ENCODE peak calls at places on chromosomes 16 and 17, in six cellular contexts. One of them, this sample, is unnamed.

GRCh38 chr17:17078832-17079231 is 36.6 kb downstream of the MPRIP start:
- DNase-seq in stomach: no peak
- DNase-seq in IMR-90: no peak
- DNase-seq in HepG2: no peak
- DNase-seq in body of pancreas: peak; percentile 4
- DNase-seq in esophagus muscularis mucosa: no peak
- DNase-seq in this sample: peak; percentile 76

GRCh38 chr16:11439216-11439615 is 94.0 kb downstream of the RMI2 start:
- DNase-seq in body of pancreas: no peak
- DNase-seq in stomach: no peak
- DNase-seq in HepG2: no peak
- DNase-seq in esophagus muscularis mucosa: no peak
- DNase-seq in IMR-90: no peak
- DNase-seq in this sample: no peak

GRCh38 chr17:38457577-38458371 is 29.5 kb downstream of the ARHGAP23 start:
- DNase-seq in IMR-90: no peak
- DNase-seq in stomach: no peak
- DNase-seq in body of pancreas: no peak
- DNase-seq in HepG2: no peak
- DNase-seq in esophagus muscularis mucosa: no peak
- DNase-seq in this sample: no peak

GRCh38 chr16:31700200-31700529 is 172.5 kb downstream of the AHSP start:
- DNase-seq in stomach: no peak
- DNase-seq in IMR-90: no peak
- DNase-seq in body of pancreas: no peak
- DNase-seq in esophagus muscularis mucosa: no peak
- DNase-seq in HepG2: no peak
- DNase-seq in this sample: no peak

GRCh38 chr16:35184356-35184870 is 1725.0 kb downstream of the TP53TG3F start:
- DNase-seq in HepG2: no peak
- DNase-seq in body of pancreas: no peak
- DNase-seq in esophagus muscularis mucosa: peak; percentile 62
- DNase-seq in IMR-90: no peak
- DNase-seq in stomach: no peak
- DNase-seq in this sample: no peak

GRCh38 chr17:2197271-2197670 is 106.3 kb downstream of the SMG6 start:
- DNase-seq in HepG2: no peak
- DNase-seq in body of pancreas: no peak
- DNase-seq in esophagus muscularis mucosa: no peak
- DNase-seq in stomach: no peak
- DNase-seq in IMR-90: no peak
- DNase-seq in this sample: no peak

GRCh38 chr17:61139219-61139618 is 260.4 kb upstream of the TBX2 start:
- DNase-seq in HepG2: no peak
- DNase-seq in IMR-90: peak; percentile 88
- DNase-seq in esophagus muscularis mucosa: no peak
- DNase-seq in stomach: peak; percentile 43
- DNase-seq in body of pancreas: peak; percentile 6
- DNase-seq in this sample: no peak

GRCh38 chr17:57622886-57623433 is 122.1 kb downstream of the CCDC182 start:
- DNase-seq in body of pancreas: no peak
- DNase-seq in HepG2: peak; percentile 43
- DNase-seq in IMR-90: peak; percentile 85
- DNase-seq in stomach: no peak
- DNase-seq in esophagus muscularis mucosa: no peak
- DNase-seq in this sample: no peak

GRCh38 chr17:19004601-19005441 is at the start of gene FAM83G:
- DNase-seq in HepG2: peak; percentile 69
- DNase-seq in esophagus muscularis mucosa: no peak
- DNase-seq in IMR-90: peak; percentile 71
- DNase-seq in body of pancreas: peak; percentile 93
- DNase-seq in stomach: peak; percentile 89
- DNase-seq in this sample: peak; percentile 68

GRCh38 chr16:87330257-87330624 is 13.0 kb upstream of the C16orf95 start:
- DNase-seq in esophagus muscularis mucosa: no peak
- DNase-seq in stomach: no peak
- DNase-seq in HepG2: no peak
- DNase-seq in IMR-90: no peak
- DNase-seq in body of pancreas: no peak
- DNase-seq in this sample: no peak

GRCh38 chr16:82063456-82064082 is 28.5 kb downstream of the HSD17B2 start:
- DNase-seq in HepG2: peak; percentile 61
- DNase-seq in body of pancreas: no peak
- DNase-seq in IMR-90: no peak
- DNase-seq in stomach: no peak
- DNase-seq in esophagus muscularis mucosa: no peak
- DNase-seq in this sample: peak; percentile 54

GRCh38 chr17:30332057-30332542 is 1.8 kb downstream of the TMIGD1 start:
- DNase-seq in stomach: no peak
- DNase-seq in IMR-90: peak; percentile 92
- DNase-seq in esophagus muscularis mucosa: no peak
- DNase-seq in HepG2: peak; percentile 88
- DNase-seq in body of pancreas: no peak
- DNase-seq in this sample: no peak

GRCh38 chr17:13024033-13024432 is 6.2 kb upstream of the ELAC2 start:
- DNase-seq in body of pancreas: peak; percentile 36
- DNase-seq in stomach: no peak
- DNase-seq in esophagus muscularis mucosa: no peak
- DNase-seq in HepG2: no peak
- DNase-seq in IMR-90: no peak
- DNase-seq in this sample: no peak

GRCh38 chr16:50093607-50094570 is 28.1 kb downstream of the HEATR3 start:
- DNase-seq in body of pancreas: peak; percentile 54
- DNase-seq in esophagus muscularis mucosa: peak; percentile 92
- DNase-seq in stomach: peak; percentile 34
- DNase-seq in IMR-90: no peak
- DNase-seq in HepG2: no peak
- DNase-seq in this sample: peak; percentile 72

GRCh38 chr17:43530303-43531081 is 15.6 kb downstream of the ETV4 start:
- DNase-seq in stomach: peak; percentile 41
- DNase-seq in IMR-90: peak; percentile 93
- DNase-seq in HepG2: peak; percentile 100
- DNase-seq in esophagus muscularis mucosa: no peak
- DNase-seq in body of pancreas: peak; percentile 89
- DNase-seq in this sample: no peak

GRCh38 chr16:58393138-58393504 is 850 bp downstream of the GINS3 start:
- DNase-seq in HepG2: peak; percentile 15
- DNase-seq in body of pancreas: no peak
- DNase-seq in IMR-90: no peak
- DNase-seq in stomach: no peak
- DNase-seq in esophagus muscularis mucosa: no peak
- DNase-seq in this sample: no peak

GRCh38 chr16:55664786-55665407 is 9.1 kb downstream of the SLC6A2 start:
- DNase-seq in HepG2: peak; percentile 78
- DNase-seq in stomach: no peak
- DNase-seq in IMR-90: no peak
- DNase-seq in esophagus muscularis mucosa: no peak
- DNase-seq in body of pancreas: no peak
- DNase-seq in this sample: no peak

GRCh38 chr17:21288581-21289017 is 4.1 kb downstream of the MAP2K3 start:
- DNase-seq in esophagus muscularis mucosa: no peak
- DNase-seq in HepG2: no peak
- DNase-seq in IMR-90: no peak
- DNase-seq in body of pancreas: no peak
- DNase-seq in stomach: no peak
- DNase-seq in this sample: peak; percentile 86
- TF ChIP-seq CTCF in esophagus muscularis mucosa: no peak
- TF ChIP-seq CTCF in HepG2: peak; percentile 30
- TF ChIP-seq CTCF in IMR-90: no peak
- TF ChIP-seq CTCF in body of pancreas: no peak
- TF ChIP-seq CTCF in stomach: no peak
- TF ChIP-seq CTCF in this sample: no peak

GRCh38 chr17:76556759-76557367 is 17.0 kb downstream of the PRCD start:
- DNase-seq in body of pancreas: peak; percentile 28
- DNase-seq in IMR-90: peak; percentile 49
- DNase-seq in HepG2: peak; percentile 53
- DNase-seq in stomach: peak; percentile 36
- DNase-seq in esophagus muscularis mucosa: no peak
- DNase-seq in this sample: no peak

GRCh38 chr17:76558210-76559095 is 18.6 kb downstream of the PRCD start:
- DNase-seq in IMR-90: peak; percentile 20
- DNase-seq in stomach: no peak
- DNase-seq in HepG2: no peak
- DNase-seq in esophagus muscularis mucosa: no peak
- DNase-seq in body of pancreas: no peak
- DNase-seq in this sample: no peak

GRCh38 chr17:76560036-76560876 is 20.4 kb downstream of the PRCD start:
- DNase-seq in body of pancreas: no peak
- DNase-seq in HepG2: no peak
- DNase-seq in IMR-90: no peak
- DNase-seq in stomach: no peak
- DNase-seq in esophagus muscularis mucosa: no peak
- DNase-seq in this sample: no peak

GRCh38 chr17:76560877-76561221 is 21.0 kb downstream of the PRCD start:
- DNase-seq in body of pancreas: no peak
- DNase-seq in IMR-90: no peak
- DNase-seq in stomach: no peak
- DNase-seq in esophagus muscularis mucosa: no peak
- DNase-seq in HepG2: no peak
- DNase-seq in this sample: no peak

GRCh38 chr17:76557368-76558209 is 17.7 kb downstream of the PRCD start:
- DNase-seq in stomach: peak; percentile 95
- DNase-seq in body of pancreas: peak; percentile 95
- DNase-seq in IMR-90: peak; percentile 96
- DNase-seq in HepG2: peak; percentile 98
- DNase-seq in esophagus muscularis mucosa: peak; percentile 98
- DNase-seq in this sample: peak; percentile 99
- H3K4me3 ChIP-seq in stomach: peak overlapping the region; percentile 70
- H3K4me3 ChIP-seq in body of pancreas: peak overlapping the region; percentile 38
- H3K4me3 ChIP-seq in IMR-90: peak overlapping the region; percentile 49
- H3K4me3 ChIP-seq in HepG2: peak overlapping the region; percentile 89
- H3K4me3 ChIP-seq in esophagus muscularis mucosa: peak overlapping the region; percentile 75
- H3K4me3 ChIP-seq in this sample: peak overlapping the region; percentile 78

DNA sequence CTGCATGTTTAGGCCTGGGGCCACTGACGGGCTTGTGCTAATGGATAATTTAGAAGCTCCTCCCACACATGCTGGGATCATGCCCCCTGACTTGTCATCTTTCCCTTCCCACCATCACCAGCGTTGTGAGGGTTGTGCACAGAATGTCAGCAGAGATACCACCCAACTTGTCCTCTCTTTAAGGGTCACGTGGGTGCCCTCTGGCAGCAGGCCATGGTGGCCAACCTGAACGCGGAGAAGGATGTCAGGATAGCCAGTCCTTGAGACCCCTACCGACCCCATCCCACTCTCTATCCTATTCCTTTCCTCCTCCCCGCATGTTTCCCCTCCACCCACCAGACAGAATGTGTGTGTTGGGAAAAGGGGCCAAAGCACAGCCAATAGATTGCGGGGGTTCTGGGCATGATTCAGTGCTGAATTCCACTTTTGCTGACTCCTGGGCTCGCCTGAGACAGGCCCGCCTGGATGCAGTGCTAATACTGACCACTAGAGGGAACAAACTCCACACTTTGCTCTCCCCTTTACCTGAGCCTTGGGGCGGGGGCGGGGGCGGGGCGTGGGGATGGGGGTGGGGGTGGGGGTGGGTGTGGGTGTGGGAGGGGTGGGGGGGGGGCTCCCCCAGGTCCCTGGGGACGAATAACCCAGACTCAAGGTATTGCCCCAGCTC is at the start of gene GH2:
- DNase-seq in body of pancreas: peak; percentile 69
- DNase-seq in HepG2: peak; percentile 29
- DNase-seq in esophagus muscularis mucosa: no peak
- DNase-seq in stomach: peak; percentile 55
- DNase-seq in IMR-90: peak; percentile 34
- DNase-seq in this sample: no peak
- TF ChIP-seq POLR2A in body of pancreas: no peak
- TF ChIP-seq POLR2A in HepG2: no peak
- TF ChIP-seq POLR2A in esophagus muscularis mucosa: no peak
- TF ChIP-seq POLR2A in stomach: no peak
- TF ChIP-seq POLR2A in IMR-90: no peak
- TF ChIP-seq POLR2A in this sample: no peak

GRCh38 chr16:68084504-68085258 is 489 bp upstream of the NFATC3 start:
- DNase-seq in HepG2: peak; percentile 97
- DNase-seq in IMR-90: peak; percentile 61
- DNase-seq in body of pancreas: peak; percentile 77
- DNase-seq in esophagus muscularis mucosa: peak; percentile 100
- DNase-seq in stomach: peak; percentile 82
- DNase-seq in this sample: peak; percentile 84
- TF ChIP-seq CTCF in HepG2: peak; percentile 72
- TF ChIP-seq CTCF in IMR-90: no peak
- TF ChIP-seq CTCF in body of pancreas: no peak
- TF ChIP-seq CTCF in esophagus muscularis mucosa: no peak
- TF ChIP-seq CTCF in stomach: no peak
- TF ChIP-seq CTCF in this sample: peak; percentile 20

GRCh38 chr17:63486317-63487013 is 9.6 kb downstream of the ACE start:
- DNase-seq in stomach: no peak
- DNase-seq in body of pancreas: no peak
- DNase-seq in IMR-90: no peak
- DNase-seq in HepG2: no peak
- DNase-seq in esophagus muscularis mucosa: no peak
- DNase-seq in this sample: no peak
- H3K4me3 ChIP-seq in stomach: no peak overlapping the region
- H3K4me3 ChIP-seq in body of pancreas: no peak overlapping the region
- H3K4me3 ChIP-seq in IMR-90: no peak overlapping the region
- H3K4me3 ChIP-seq in HepG2: no peak overlapping the region
- H3K4me3 ChIP-seq in esophagus muscularis mucosa: no peak overlapping the region
- H3K4me3 ChIP-seq in this sample: no peak overlapping the region

DNA sequence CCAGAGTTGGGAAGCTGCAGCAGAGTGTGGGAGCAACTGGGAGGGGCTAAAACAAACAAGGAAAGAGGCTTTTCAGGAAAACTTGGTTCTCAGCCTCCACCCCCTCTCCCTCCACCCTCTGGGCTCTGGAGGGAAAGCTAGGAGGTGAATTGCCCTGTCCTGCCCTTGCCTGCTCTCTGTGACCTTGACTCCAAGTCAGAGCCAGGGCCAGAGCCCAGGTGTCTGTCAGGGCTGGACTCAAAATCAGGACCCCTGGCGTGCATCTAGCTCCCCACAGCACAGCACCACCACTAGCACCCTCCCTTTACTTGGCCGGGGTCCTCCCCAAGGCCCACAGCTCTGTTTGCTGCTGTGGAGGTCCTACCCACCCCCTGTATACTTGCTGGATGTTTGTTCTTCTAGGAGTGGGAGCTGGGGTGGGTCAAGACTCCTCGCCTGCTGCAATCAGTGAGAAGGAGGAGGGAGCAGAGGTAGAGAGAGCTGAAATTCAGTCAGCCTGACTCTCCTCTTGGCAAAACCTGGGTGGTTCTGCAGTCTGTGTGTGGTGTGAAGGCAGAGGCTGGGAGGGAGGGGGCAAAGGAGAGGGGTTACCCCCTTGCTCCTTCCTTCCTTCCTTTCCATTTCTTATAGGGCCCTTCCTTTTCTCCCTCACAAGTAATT is 2.8 kb upstream of the NR1D1 start:
- DNase-seq in body of pancreas: no peak
- DNase-seq in IMR-90: no peak
- DNase-seq in esophagus muscularis mucosa: no peak
- DNase-seq in stomach: no peak
- DNase-seq in HepG2: no peak
- DNase-seq in this sample: peak; percentile 17
- TF ChIP-seq POLR2A in body of pancreas: no peak
- TF ChIP-seq POLR2A in IMR-90: no peak
- TF ChIP-seq POLR2A in esophagus muscularis mucosa: no peak
- TF ChIP-seq POLR2A in stomach: no peak
- TF ChIP-seq POLR2A in HepG2: no peak
- TF ChIP-seq POLR2A in this sample: no peak

GRCh38 chr16:68128577-68129305 is 43.6 kb downstream of the NFATC3 start:
- DNase-seq in IMR-90: peak; percentile 4
- DNase-seq in body of pancreas: no peak
- DNase-seq in HepG2: peak; percentile 35
- DNase-seq in stomach: no peak
- DNase-seq in esophagus muscularis mucosa: no peak
- DNase-seq in this sample: no peak
- TF ChIP-seq CTCF in IMR-90: no peak
- TF ChIP-seq CTCF in body of pancreas: no peak
- TF ChIP-seq CTCF in HepG2: no peak
- TF ChIP-seq CTCF in stomach: no peak
- TF ChIP-seq CTCF in esophagus muscularis mucosa: no peak
- TF ChIP-seq CTCF in this sample: no peak